ENCODE peak calls at places on chromosome 11, in ten cellular contexts. One of them, this sample, is unnamed.

GRCh38 chr11:68508425-68508824 is 47.9 kb downstream of the PPP6R3 start:
- DNase-seq in right lobe of liver: no peak
- DNase-seq in cardiac fibroblast: no peak
- DNase-seq in neural progenitor cell: no peak
- DNase-seq in astrocyte of the spinal cord: peak
- DNase-seq in vagina: no peak
- DNase-seq in esophagus squamous epithelium: no peak
- DNase-seq in Calu3: no peak
- DNase-seq in psoas muscle: no peak
- DNase-seq in mammary epithelial cell: no peak
- DNase-seq in this sample: no peak

GRCh38 chr11:117182551-117182935 is 4.0 kb downstream of the SIDT2 start:
- DNase-seq in esophagus squamous epithelium: no peak
- DNase-seq in vagina: peak
- DNase-seq in right lobe of liver: peak
- DNase-seq in psoas muscle: no peak
- DNase-seq in astrocyte of the spinal cord: no peak
- DNase-seq in mammary epithelial cell: no peak
- DNase-seq in Calu3: no peak
- DNase-seq in cardiac fibroblast: no peak
- DNase-seq in neural progenitor cell: no peak
- DNase-seq in this sample: no peak

GRCh38 chr11:109911488-109911887 is 181.7 kb upstream of the ZC3H12C start:
- DNase-seq in esophagus squamous epithelium: no peak
- DNase-seq in neural progenitor cell: no peak
- DNase-seq in Calu3: no peak
- DNase-seq in psoas muscle: no peak
- DNase-seq in astrocyte of the spinal cord: no peak
- DNase-seq in vagina: no peak
- DNase-seq in cardiac fibroblast: peak
- DNase-seq in mammary epithelial cell: no peak
- DNase-seq in right lobe of liver: no peak
- DNase-seq in this sample: no peak

GRCh38 chr11:57323503-57324153 is 1.1 kb downstream of the TNKS1BP1 start:
- DNase-seq in astrocyte of the spinal cord: peak
- DNase-seq in vagina: no peak
- DNase-seq in esophagus squamous epithelium: no peak
- DNase-seq in cardiac fibroblast: peak
- DNase-seq in Calu3: no peak
- DNase-seq in neural progenitor cell: no peak
- DNase-seq in right lobe of liver: no peak
- DNase-seq in psoas muscle: no peak
- DNase-seq in mammary epithelial cell: no peak
- DNase-seq in this sample: no peak

GRCh38 chr11:75888391-75888790 is 73.4 kb downstream of the UVRAG start:
- DNase-seq in neural progenitor cell: no peak
- DNase-seq in right lobe of liver: no peak
- DNase-seq in astrocyte of the spinal cord: no peak
- DNase-seq in psoas muscle: no peak
- DNase-seq in vagina: no peak
- DNase-seq in mammary epithelial cell: no peak
- DNase-seq in Calu3: no peak
- DNase-seq in cardiac fibroblast: no peak
- DNase-seq in esophagus squamous epithelium: no peak
- DNase-seq in this sample: no peak

GRCh38 chr11:17762309-17762974 is 27.9 kb downstream of the KCNC1 start:
- DNase-seq in neural progenitor cell: no peak
- DNase-seq in vagina: no peak
- DNase-seq in astrocyte of the spinal cord: no peak
- DNase-seq in mammary epithelial cell: peak
- DNase-seq in right lobe of liver: no peak
- DNase-seq in cardiac fibroblast: no peak
- DNase-seq in Calu3: peak
- DNase-seq in psoas muscle: no peak
- DNase-seq in esophagus squamous epithelium: no peak
- DNase-seq in this sample: no peak

GRCh38 chr11:125053167-125053566 is 9.9 kb upstream of the SLC37A2 start:
- DNase-seq in mammary epithelial cell: peak
- DNase-seq in vagina: no peak
- DNase-seq in Calu3: no peak
- DNase-seq in esophagus squamous epithelium: no peak
- DNase-seq in right lobe of liver: no peak
- DNase-seq in neural progenitor cell: no peak
- DNase-seq in astrocyte of the spinal cord: no peak
- DNase-seq in cardiac fibroblast: peak
- DNase-seq in psoas muscle: no peak
- DNase-seq in this sample: no peak

GRCh38 chr11:10581481-10582019 is 13.1 kb upstream of the LYVE1 start:
- DNase-seq in Calu3: no peak
- DNase-seq in psoas muscle: peak
- DNase-seq in esophagus squamous epithelium: no peak
- DNase-seq in astrocyte of the spinal cord: no peak
- DNase-seq in neural progenitor cell: no peak
- DNase-seq in mammary epithelial cell: peak
- DNase-seq in vagina: peak
- DNase-seq in right lobe of liver: peak
- DNase-seq in cardiac fibroblast: peak
- DNase-seq in this sample: peak

GRCh38 chr11:8719260-8720190 is 36.9 kb downstream of the RPL27A start:
- DNase-seq in Calu3: peak
- DNase-seq in esophagus squamous epithelium: no peak
- DNase-seq in cardiac fibroblast: peak
- DNase-seq in vagina: peak
- DNase-seq in right lobe of liver: no peak
- DNase-seq in astrocyte of the spinal cord: peak
- DNase-seq in mammary epithelial cell: peak
- DNase-seq in neural progenitor cell: no peak
- DNase-seq in psoas muscle: peak
- DNase-seq in this sample: no peak

GRCh38 chr11:122128146-122128545 is 12.1 kb upstream of the BLID start:
- DNase-seq in cardiac fibroblast: no peak
- DNase-seq in vagina: no peak
- DNase-seq in astrocyte of the spinal cord: no peak
- DNase-seq in esophagus squamous epithelium: no peak
- DNase-seq in psoas muscle: no peak
- DNase-seq in neural progenitor cell: no peak
- DNase-seq in right lobe of liver: no peak
- DNase-seq in Calu3: no peak
- DNase-seq in mammary epithelial cell: no peak
- DNase-seq in this sample: no peak

GRCh38 chr11:1285316-1285744 is 24.1 kb downstream of the TOLLIP start:
- DNase-seq in psoas muscle: no peak
- DNase-seq in cardiac fibroblast: no peak
- DNase-seq in vagina: no peak
- DNase-seq in right lobe of liver: peak
- DNase-seq in mammary epithelial cell: no peak
- DNase-seq in neural progenitor cell: no peak
- DNase-seq in Calu3: no peak
- DNase-seq in astrocyte of the spinal cord: no peak
- DNase-seq in esophagus squamous epithelium: no peak
- DNase-seq in this sample: no peak

GRCh38 chr11:111454561-111455192 is 57.5 kb downstream of the BTG4 start:
- DNase-seq in Calu3: peak
- DNase-seq in vagina: peak
- DNase-seq in cardiac fibroblast: peak
- DNase-seq in esophagus squamous epithelium: no peak
- DNase-seq in right lobe of liver: no peak
- DNase-seq in mammary epithelial cell: peak
- DNase-seq in astrocyte of the spinal cord: peak
- DNase-seq in psoas muscle: no peak
- DNase-seq in neural progenitor cell: peak
- DNase-seq in this sample: no peak

GRCh38 chr11:92035488-92035887 is 189.1 kb upstream of the FAT3 start:
- DNase-seq in vagina: no peak
- DNase-seq in cardiac fibroblast: no peak
- DNase-seq in right lobe of liver: no peak
- DNase-seq in mammary epithelial cell: peak
- DNase-seq in Calu3: no peak
- DNase-seq in astrocyte of the spinal cord: no peak
- DNase-seq in psoas muscle: no peak
- DNase-seq in esophagus squamous epithelium: no peak
- DNase-seq in neural progenitor cell: no peak
- DNase-seq in this sample: no peak

GRCh38 chr11:17498475-17498874 is 21.8 kb upstream of the ABCC8 start:
- DNase-seq in esophagus squamous epithelium: no peak
- DNase-seq in cardiac fibroblast: no peak
- DNase-seq in vagina: no peak
- DNase-seq in neural progenitor cell: peak
- DNase-seq in Calu3: no peak
- DNase-seq in astrocyte of the spinal cord: no peak
- DNase-seq in mammary epithelial cell: no peak
- DNase-seq in psoas muscle: no peak
- DNase-seq in right lobe of liver: no peak
- DNase-seq in this sample: no peak

GRCh38 chr11:46944356-46944755 is 7.8 kb downstream of the CSTPP1 start:
- DNase-seq in psoas muscle: no peak
- DNase-seq in vagina: no peak
- DNase-seq in Calu3: no peak
- DNase-seq in neural progenitor cell: no peak
- DNase-seq in astrocyte of the spinal cord: no peak
- DNase-seq in mammary epithelial cell: no peak
- DNase-seq in esophagus squamous epithelium: no peak
- DNase-seq in right lobe of liver: no peak
- DNase-seq in cardiac fibroblast: no peak
- DNase-seq in this sample: no peak

GRCh38 chr11:47716692-47717091 is 1.5 kb upstream of the AGBL2 start:
- DNase-seq in cardiac fibroblast: no peak
- DNase-seq in neural progenitor cell: no peak
- DNase-seq in astrocyte of the spinal cord: no peak
- DNase-seq in Calu3: no peak
- DNase-seq in esophagus squamous epithelium: no peak
- DNase-seq in vagina: no peak
- DNase-seq in psoas muscle: no peak
- DNase-seq in mammary epithelial cell: no peak
- DNase-seq in right lobe of liver: no peak
- DNase-seq in this sample: no peak

GRCh38 chr11:34830035-34830434 is 86.1 kb downstream of the APIP start:
- DNase-seq in psoas muscle: no peak
- DNase-seq in Calu3: no peak
- DNase-seq in vagina: no peak
- DNase-seq in astrocyte of the spinal cord: peak
- DNase-seq in neural progenitor cell: no peak
- DNase-seq in mammary epithelial cell: no peak
- DNase-seq in cardiac fibroblast: no peak
- DNase-seq in esophagus squamous epithelium: no peak
- DNase-seq in right lobe of liver: no peak
- DNase-seq in this sample: no peak

GRCh38 chr11:8230921-8231847 is 32.5 kb downstream of the LMO1 start:
- DNase-seq in esophagus squamous epithelium: no peak
- DNase-seq in psoas muscle: no peak
- DNase-seq in right lobe of liver: no peak
- DNase-seq in cardiac fibroblast: no peak
- DNase-seq in mammary epithelial cell: no peak
- DNase-seq in Calu3: no peak
- DNase-seq in neural progenitor cell: no peak
- DNase-seq in vagina: no peak
- DNase-seq in astrocyte of the spinal cord: no peak
- DNase-seq in this sample: no peak

GRCh38 chr11:101439488-101439887 is 144.3 kb downstream of the TRPC6 start:
- DNase-seq in vagina: no peak
- DNase-seq in Calu3: no peak
- DNase-seq in neural progenitor cell: no peak
- DNase-seq in astrocyte of the spinal cord: no peak
- DNase-seq in cardiac fibroblast: no peak
- DNase-seq in esophagus squamous epithelium: no peak
- DNase-seq in psoas muscle: no peak
- DNase-seq in mammary epithelial cell: no peak
- DNase-seq in right lobe of liver: no peak
- DNase-seq in this sample: no peak
- TF ChIP-seq CTCF in vagina: no peak
- TF ChIP-seq CTCF in Calu3: no peak
- TF ChIP-seq CTCF in neural progenitor cell: peak
- TF ChIP-seq CTCF in astrocyte of the spinal cord: no peak
- TF ChIP-seq CTCF in cardiac fibroblast: peak
- TF ChIP-seq CTCF in esophagus squamous epithelium: no peak
- TF ChIP-seq CTCF in psoas muscle: no peak
- TF ChIP-seq CTCF in mammary epithelial cell: no peak
- TF ChIP-seq CTCF in right lobe of liver: no peak
- TF ChIP-seq CTCF in this sample: no peak

GRCh38 chr11:127136438-127136837 is 135.9 kb upstream of the KIRREL3 start:
- DNase-seq in Calu3: no peak
- DNase-seq in cardiac fibroblast: no peak
- DNase-seq in mammary epithelial cell: no peak
- DNase-seq in right lobe of liver: no peak
- DNase-seq in neural progenitor cell: no peak
- DNase-seq in psoas muscle: no peak
- DNase-seq in astrocyte of the spinal cord: no peak
- DNase-seq in esophagus squamous epithelium: no peak
- DNase-seq in vagina: no peak
- DNase-seq in this sample: no peak
- TF ChIP-seq CTCF in Calu3: no peak
- TF ChIP-seq CTCF in cardiac fibroblast: no peak
- TF ChIP-seq CTCF in mammary epithelial cell: no peak
- TF ChIP-seq CTCF in right lobe of liver: no peak
- TF ChIP-seq CTCF in neural progenitor cell: peak
- TF ChIP-seq CTCF in psoas muscle: no peak
- TF ChIP-seq CTCF in astrocyte of the spinal cord: no peak
- TF ChIP-seq CTCF in esophagus squamous epithelium: no peak
- TF ChIP-seq CTCF in vagina: no peak
- TF ChIP-seq CTCF in this sample: no peak

GRCh38 chr11:13114566-13115465 is 105.7 kb downstream of the RASSF10 start:
- DNase-seq in right lobe of liver: no peak
- DNase-seq in psoas muscle: no peak
- DNase-seq in mammary epithelial cell: no peak
- DNase-seq in astrocyte of the spinal cord: no peak
- DNase-seq in neural progenitor cell: peak
- DNase-seq in esophagus squamous epithelium: no peak
- DNase-seq in cardiac fibroblast: no peak
- DNase-seq in vagina: no peak
- DNase-seq in Calu3: peak
- DNase-seq in this sample: no peak
- TF ChIP-seq CTCF in right lobe of liver: no peak
- TF ChIP-seq CTCF in psoas muscle: no peak
- TF ChIP-seq CTCF in mammary epithelial cell: peak
- TF ChIP-seq CTCF in astrocyte of the spinal cord: peak
- TF ChIP-seq CTCF in neural progenitor cell: peak
- TF ChIP-seq CTCF in esophagus squamous epithelium: no peak
- TF ChIP-seq CTCF in cardiac fibroblast: no peak
- TF ChIP-seq CTCF in vagina: no peak
- TF ChIP-seq CTCF in Calu3: no peak
- TF ChIP-seq CTCF in this sample: no peak

DNA sequence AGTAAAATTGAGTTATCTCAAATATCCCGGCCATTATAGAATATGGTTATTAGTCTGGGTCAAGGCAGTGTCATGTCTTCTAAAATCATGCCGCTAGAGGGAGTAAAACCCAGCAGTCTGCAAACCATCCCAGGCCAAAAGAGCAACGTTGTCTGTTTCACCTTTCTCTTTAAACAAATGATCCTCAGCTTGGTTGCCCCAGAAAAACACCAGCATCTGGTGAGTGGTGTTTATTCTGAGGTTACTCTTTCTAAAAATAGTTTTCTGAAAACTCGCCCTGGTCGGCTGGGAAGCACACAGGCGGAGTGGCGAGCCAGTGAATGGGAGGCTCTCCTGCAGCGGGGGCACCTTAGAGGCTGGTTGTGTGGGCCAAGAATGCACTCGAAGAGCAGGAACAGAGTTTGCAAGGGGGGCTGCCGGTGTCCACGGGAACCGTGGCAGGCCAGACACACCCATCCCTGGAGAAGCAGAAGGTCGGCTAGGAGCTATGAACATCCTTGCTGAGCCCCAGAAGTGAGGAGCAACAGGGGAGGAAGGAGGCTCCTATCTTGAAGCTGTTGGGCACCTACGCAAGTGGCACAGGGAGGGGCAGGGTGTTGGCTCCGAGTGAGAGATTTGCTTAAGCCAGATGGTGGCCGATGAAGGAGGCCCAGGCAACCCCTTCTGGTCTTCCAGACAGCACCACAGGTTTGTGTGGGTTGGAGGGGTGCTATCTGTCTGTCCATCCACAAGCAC is 297.1 kb downstream of the ETS1 start:
- DNase-seq in right lobe of liver: no peak
- DNase-seq in neural progenitor cell: peak
- DNase-seq in psoas muscle: peak
- DNase-seq in astrocyte of the spinal cord: peak
- DNase-seq in Calu3: peak
- DNase-seq in esophagus squamous epithelium: no peak
- DNase-seq in mammary epithelial cell: peak
- DNase-seq in vagina: no peak
- DNase-seq in cardiac fibroblast: peak
- DNase-seq in this sample: peak
- TF ChIP-seq CTCF in right lobe of liver: peak
- TF ChIP-seq CTCF in neural progenitor cell: peak
- TF ChIP-seq CTCF in psoas muscle: peak
- TF ChIP-seq CTCF in astrocyte of the spinal cord: peak
- TF ChIP-seq CTCF in Calu3: peak
- TF ChIP-seq CTCF in esophagus squamous epithelium: peak
- TF ChIP-seq CTCF in mammary epithelial cell: peak
- TF ChIP-seq CTCF in vagina: peak
- TF ChIP-seq CTCF in cardiac fibroblast: peak
- TF ChIP-seq CTCF in this sample: peak

This sample was measured in CD14-positive monocyte.